ENCODE peak calls at places on chromosomes 13 and 19, in four cellular contexts. One of them, this sample, is unnamed.

GRCh38 chr19:21101511-21102242 is 19.7 kb downstream of the ZNF714 start:
- DNase-seq in tibial artery: no peak
- DNase-seq in MM.1S: no peak
- DNase-seq in fibroblast of the aortic adventitia: no peak
- DNase-seq in this sample: no peak

GRCh38 chr13:25943081-25943480 is 108.7 kb downstream of the SHISA2 start:
- DNase-seq in MM.1S: no peak
- DNase-seq in tibial artery: no peak
- DNase-seq in fibroblast of the aortic adventitia: no peak
- DNase-seq in this sample: no peak

GRCh38 chr19:18414504-18415176 is 4.6 kb upstream of the SSBP4 start:
- DNase-seq in MM.1S: no peak
- DNase-seq in fibroblast of the aortic adventitia: no peak
- DNase-seq in tibial artery: peak; percentile 72
- DNase-seq in this sample: no peak

GRCh38 chr13:108346376-108346775 is 76.9 kb downstream of the TNFSF13B start:
- DNase-seq in fibroblast of the aortic adventitia: no peak
- DNase-seq in tibial artery: no peak
- DNase-seq in MM.1S: peak; percentile 13
- DNase-seq in this sample: no peak

GRCh38 chr13:113483504-113484287 is 6.8 kb downstream of the DCUN1D2 start:
- DNase-seq in fibroblast of the aortic adventitia: no peak
- DNase-seq in MM.1S: no peak
- DNase-seq in tibial artery: no peak
- DNase-seq in this sample: no peak

GRCh38 chr19:58572026-58572817 is 913 bp downstream of the MZF1 start:
- DNase-seq in tibial artery: peak; percentile 63
- DNase-seq in MM.1S: no peak
- DNase-seq in fibroblast of the aortic adventitia: no peak
- DNase-seq in this sample: no peak

GRCh38 chr13:107586216-107586615 is 629.1 kb downstream of the LIG4 start:
- DNase-seq in fibroblast of the aortic adventitia: peak; percentile 1
- DNase-seq in tibial artery: no peak
- DNase-seq in MM.1S: no peak
- DNase-seq in this sample: no peak

GRCh38 chr13:47417485-47417884 is 520.6 kb upstream of the HTR2A start:
- DNase-seq in fibroblast of the aortic adventitia: no peak
- DNase-seq in tibial artery: no peak
- DNase-seq in MM.1S: no peak
- DNase-seq in this sample: no peak

GRCh38 chr13:113854238-113855011 is 9.5 kb downstream of the GAS6 start:
- DNase-seq in tibial artery: peak; percentile 82
- DNase-seq in MM.1S: peak; percentile 65
- DNase-seq in fibroblast of the aortic adventitia: peak; percentile 30
- DNase-seq in this sample: no peak

GRCh38 chr13:101773062-101773461 is 320.6 kb downstream of the ITGBL1 start:
- DNase-seq in tibial artery: no peak
- DNase-seq in fibroblast of the aortic adventitia: no peak
- DNase-seq in MM.1S: no peak
- DNase-seq in this sample: no peak

GRCh38 chr13:23695711-23696512 is 125.7 kb downstream of the TNFRSF19 start:
- DNase-seq in fibroblast of the aortic adventitia: no peak
- DNase-seq in MM.1S: no peak
- DNase-seq in tibial artery: no peak
- DNase-seq in this sample: no peak

GRCh38 chr13:111429064-111429558 is 108.7 kb downstream of the TEX29 start:
- DNase-seq in MM.1S: no peak
- DNase-seq in fibroblast of the aortic adventitia: peak; percentile 4
- DNase-seq in tibial artery: no peak
- DNase-seq in this sample: peak; percentile 3

GRCh38 chr19:19096641-19097627 is 33.1 kb downstream of the SLC25A42 start:
- DNase-seq in MM.1S: no peak
- DNase-seq in tibial artery: no peak
- DNase-seq in fibroblast of the aortic adventitia: no peak
- DNase-seq in this sample: no peak

GRCh38 chr13:24605923-24606372 is 74.3 kb upstream of the ATP12A start:
- DNase-seq in fibroblast of the aortic adventitia: peak; percentile 48
- DNase-seq in MM.1S: peak; percentile 45
- DNase-seq in tibial artery: no peak
- DNase-seq in this sample: peak; percentile 19

GRCh38 chr19:18504886-18505610 is 16.8 kb downstream of the ELL start:
- DNase-seq in tibial artery: no peak
- DNase-seq in fibroblast of the aortic adventitia: no peak
- DNase-seq in MM.1S: no peak
- DNase-seq in this sample: no peak

GRCh38 chr13:31755803-31756212 is 16.5 kb downstream of the RXFP2 start:
- DNase-seq in fibroblast of the aortic adventitia: peak; percentile 35
- DNase-seq in MM.1S: no peak
- DNase-seq in tibial artery: no peak
- DNase-seq in this sample: no peak

GRCh38 chr19:647566-648284 is 8.0 kb downstream of the FGF22 start:
- DNase-seq in MM.1S: no peak
- DNase-seq in fibroblast of the aortic adventitia: no peak
- DNase-seq in tibial artery: no peak
- DNase-seq in this sample: no peak

GRCh38 chr19:29260477-29261317 is 47.7 kb upstream of the UQCRFS1 start:
- DNase-seq in tibial artery: no peak
- DNase-seq in fibroblast of the aortic adventitia: peak; percentile 26
- DNase-seq in MM.1S: peak; percentile 45
- DNase-seq in this sample: no peak

GRCh38 chr19:29303707-29304090 is 90.7 kb upstream of the UQCRFS1 start:
- DNase-seq in fibroblast of the aortic adventitia: no peak
- DNase-seq in tibial artery: no peak
- DNase-seq in MM.1S: no peak
- DNase-seq in this sample: no peak

GRCh38 chr19:31698352-31698751 is 349.1 kb upstream of the TSHZ3 start:
- DNase-seq in MM.1S: no peak
- DNase-seq in fibroblast of the aortic adventitia: no peak
- DNase-seq in tibial artery: no peak
- DNase-seq in this sample: no peak

GRCh38 chr13:110942248-110942981 is 27.5 kb upstream of the ANKRD10 start:
- DNase-seq in MM.1S: no peak
- DNase-seq in tibial artery: no peak
- DNase-seq in fibroblast of the aortic adventitia: no peak
- DNase-seq in this sample: no peak

GRCh38 chr13:75402787-75403186 is 79.2 kb downstream of the TBC1D4 start:
- DNase-seq in MM.1S: no peak
- DNase-seq in fibroblast of the aortic adventitia: no peak
- DNase-seq in tibial artery: no peak
- DNase-seq in this sample: no peak

GRCh38 chr13:21608961-21609360 is 5.0 kb upstream of the MICU2 start:
- DNase-seq in tibial artery: no peak
- DNase-seq in MM.1S: no peak
- DNase-seq in fibroblast of the aortic adventitia: no peak
- DNase-seq in this sample: no peak

GRCh38 chr19:4052114-4052992 is 14.3 kb downstream of the ZBTB7A start:
- DNase-seq in fibroblast of the aortic adventitia: peak; percentile 47
- DNase-seq in tibial artery: peak; percentile 69
- DNase-seq in MM.1S: no peak
- DNase-seq in this sample: no peak

GRCh38 chr19:17337675-17338439 is 504 bp downstream of the GTPBP3 start:
- DNase-seq in fibroblast of the aortic adventitia: no peak
- DNase-seq in tibial artery: no peak
- DNase-seq in MM.1S: peak; percentile 69
- DNase-seq in this sample: no peak

GRCh38 chr19:13881231-13881691 is 4.3 kb downstream of the NANOS3 start:
- DNase-seq in fibroblast of the aortic adventitia: no peak
- DNase-seq in MM.1S: peak; percentile 48
- DNase-seq in tibial artery: no peak
- DNase-seq in this sample: no peak

GRCh38 chr19:13882419-13882795 is 5.5 kb downstream of the NANOS3 start:
- DNase-seq in fibroblast of the aortic adventitia: no peak
- DNase-seq in tibial artery: no peak
- DNase-seq in MM.1S: no peak
- DNase-seq in this sample: no peak

GRCh38 chr19:13880059-13880672 is 3.2 kb downstream of the NANOS3 start:
- DNase-seq in MM.1S: peak; percentile 94
- DNase-seq in tibial artery: peak; percentile 99
- DNase-seq in fibroblast of the aortic adventitia: peak; percentile 96
- DNase-seq in this sample: peak; percentile 63

GRCh38 chr19:13882841-13883240 is 5.9 kb downstream of the NANOS3 start:
- DNase-seq in fibroblast of the aortic adventitia: no peak
- DNase-seq in MM.1S: no peak
- DNase-seq in tibial artery: no peak
- DNase-seq in this sample: no peak

DNA sequence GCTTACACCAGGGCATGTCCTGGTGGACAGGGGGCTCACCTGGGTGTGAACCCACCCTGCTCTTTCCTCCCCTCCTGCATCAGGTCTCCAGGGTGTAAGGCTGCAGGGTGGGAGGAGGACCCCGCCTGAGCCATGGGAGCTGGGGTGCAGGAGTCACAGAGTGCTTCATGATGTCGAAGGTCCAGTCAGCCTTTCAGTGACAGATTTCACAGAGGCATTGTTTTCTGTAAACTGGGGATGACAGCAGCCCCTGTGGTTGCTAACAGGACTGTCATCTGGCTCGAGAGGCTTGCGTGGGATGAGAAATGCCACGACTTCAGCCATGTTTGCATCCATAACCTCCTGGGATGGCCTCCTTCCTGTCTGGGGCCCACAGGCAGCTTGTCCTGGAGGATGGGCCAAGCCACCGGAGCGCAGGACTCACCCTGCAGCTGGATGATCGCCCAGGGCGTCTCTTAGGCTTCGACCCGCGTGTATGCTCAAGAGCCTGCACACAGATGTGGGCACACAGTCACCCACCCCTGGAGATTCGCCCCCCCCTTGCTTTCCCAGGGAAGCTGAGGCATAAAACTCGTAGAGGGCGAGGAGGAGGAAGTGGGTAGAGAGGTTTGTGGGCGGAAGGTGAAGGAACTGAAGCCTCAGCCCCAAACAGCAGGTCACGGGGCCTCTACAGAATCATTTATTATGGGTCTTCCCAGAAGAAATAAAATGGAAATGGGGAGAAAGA is 4.9 kb downstream of the NANOS3 start:
- DNase-seq in tibial artery: no peak
- DNase-seq in MM.1S: no peak
- DNase-seq in fibroblast of the aortic adventitia: peak; percentile 23
- DNase-seq in this sample: no peak
- H3K4me3 ChIP-seq in tibial artery: no peak overlapping the region
- H3K4me3 ChIP-seq in MM.1S: no peak overlapping the region
- H3K4me3 ChIP-seq in fibroblast of the aortic adventitia: no peak overlapping the region
- H3K4me3 ChIP-seq in this sample: no peak overlapping the region

GRCh38 chr19:27964165-27964564 is 1248.8 kb downstream of the UQCRFS1 start:
- DNase-seq in tibial artery: no peak
- DNase-seq in MM.1S: no peak
- DNase-seq in fibroblast of the aortic adventitia: peak; percentile 43
- DNase-seq in this sample: no peak

GRCh38 chr19:27971071-27971470 is 1241.9 kb downstream of the UQCRFS1 start:
- DNase-seq in fibroblast of the aortic adventitia: peak; percentile 28
- DNase-seq in MM.1S: no peak
- DNase-seq in tibial artery: no peak
- DNase-seq in this sample: no peak

GRCh38 chr19:27971869-27972268 is 1241.1 kb downstream of the UQCRFS1 start:
- DNase-seq in tibial artery: no peak
- DNase-seq in fibroblast of the aortic adventitia: no peak
- DNase-seq in MM.1S: no peak
- DNase-seq in this sample: no peak

GRCh38 chr19:27962260-27962659 is 1250.7 kb downstream of the UQCRFS1 start:
- DNase-seq in fibroblast of the aortic adventitia: no peak
- DNase-seq in tibial artery: no peak
- DNase-seq in MM.1S: no peak
- DNase-seq in this sample: no peak

GRCh38 chr19:27966390-27966816 is 1246.5 kb downstream of the UQCRFS1 start:
- DNase-seq in tibial artery: no peak
- DNase-seq in MM.1S: peak; percentile 41
- DNase-seq in fibroblast of the aortic adventitia: peak; percentile 37
- DNase-seq in this sample: no peak
- TF ChIP-seq CTCF in tibial artery: no peak
- TF ChIP-seq CTCF in MM.1S: peak; percentile 77
- TF ChIP-seq CTCF in fibroblast of the aortic adventitia: peak; percentile 76
- TF ChIP-seq CTCF in this sample: peak; percentile 72

DNA sequence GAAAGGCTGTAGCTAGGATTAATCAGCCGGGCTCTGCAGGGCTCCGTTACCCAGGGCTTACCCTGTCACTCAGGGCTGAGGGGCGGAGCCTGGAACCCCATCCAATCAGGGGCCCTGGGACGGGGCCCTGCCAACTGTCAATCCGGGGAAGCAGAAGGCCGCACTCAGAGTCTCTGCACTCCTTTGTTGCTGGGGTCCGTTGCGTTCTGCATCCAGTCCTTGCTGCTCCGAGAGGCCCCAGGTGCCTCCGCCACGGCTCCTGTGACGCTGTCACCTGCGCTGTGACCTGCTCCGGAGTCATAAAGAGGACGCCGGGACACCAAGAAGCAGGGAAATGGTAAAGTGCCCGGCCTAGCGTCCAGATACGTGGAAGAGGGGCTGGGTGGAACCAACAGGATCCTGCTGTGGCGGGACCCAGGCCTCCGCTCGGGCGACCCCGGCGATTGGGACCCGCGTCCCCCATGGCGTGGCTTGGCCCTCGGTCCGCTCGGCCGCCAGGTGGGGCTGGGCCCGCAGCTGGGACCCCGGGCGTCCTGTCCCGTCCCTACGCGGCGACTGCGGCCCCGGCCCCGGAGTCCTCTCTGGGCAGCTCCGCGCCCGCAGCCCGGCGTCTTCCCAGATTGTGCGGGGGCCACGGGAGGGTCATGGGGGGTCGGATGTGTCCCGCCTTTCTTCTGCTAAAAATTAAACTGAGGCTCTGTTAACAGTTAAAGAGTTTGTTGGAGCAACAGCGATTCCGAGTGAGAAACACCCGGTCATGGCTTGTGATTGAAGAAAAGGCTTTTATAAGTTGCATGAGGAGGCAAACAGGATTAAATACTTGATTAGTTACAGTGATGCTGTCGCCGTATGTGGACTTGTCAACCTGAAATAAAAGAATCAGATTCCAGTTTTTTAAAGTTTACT is at the start of gene ZNF491:
- DNase-seq in fibroblast of the aortic adventitia: peak; percentile 66
- DNase-seq in MM.1S: peak; percentile 94
- DNase-seq in tibial artery: peak; percentile 96
- DNase-seq in this sample: peak; percentile 63
- H3K4me3 ChIP-seq in fibroblast of the aortic adventitia: peak within 1 kb of the TSS; percentile 69
- H3K4me3 ChIP-seq in MM.1S: peak within 1 kb of the TSS; percentile 86
- H3K4me3 ChIP-seq in tibial artery: peak within 1 kb of the TSS; percentile 82
- H3K4me3 ChIP-seq in this sample: peak within 1 kb of the TSS; percentile 61

DNA sequence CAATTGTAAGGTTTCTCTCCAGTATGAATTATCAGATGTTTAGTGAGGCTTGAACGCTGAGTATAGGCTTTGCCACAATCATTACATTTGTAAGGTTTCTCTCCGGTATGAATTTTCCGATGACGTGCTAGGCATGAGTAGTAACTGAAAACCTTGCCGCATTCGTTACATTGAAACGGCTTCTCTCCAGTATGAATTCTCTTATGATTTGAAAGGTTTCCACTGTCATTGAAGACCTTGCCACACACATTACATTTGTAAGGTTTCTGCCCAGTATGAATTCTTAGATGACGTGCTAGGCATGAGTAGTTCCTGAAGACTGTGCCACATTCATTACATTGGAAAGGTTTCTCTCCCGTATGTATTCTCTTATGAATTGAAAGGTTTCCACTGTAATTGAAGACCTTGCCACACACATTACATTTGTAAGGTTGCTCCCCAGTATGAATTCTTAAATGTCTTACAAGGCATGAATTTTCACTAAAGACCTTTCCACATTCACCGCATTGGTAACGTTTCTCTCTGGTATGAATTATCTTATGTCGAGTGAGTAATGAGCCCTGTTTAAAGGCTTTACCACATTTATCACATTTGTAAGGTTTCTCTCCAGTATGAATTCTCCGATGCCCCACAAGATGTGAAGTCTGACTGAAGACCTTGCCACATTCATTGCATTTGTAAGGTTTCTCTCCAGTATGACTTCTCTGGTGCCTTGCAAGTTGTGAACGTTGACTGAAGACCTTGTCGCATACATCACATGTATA is 15.6 kb downstream of the ZNF836 start:
- DNase-seq in fibroblast of the aortic adventitia: no peak
- DNase-seq in tibial artery: no peak
- DNase-seq in MM.1S: no peak
- DNase-seq in this sample: no peak
- TF ChIP-seq CTCF in fibroblast of the aortic adventitia: no peak
- TF ChIP-seq CTCF in tibial artery: no peak
- TF ChIP-seq CTCF in MM.1S: no peak
- TF ChIP-seq CTCF in this sample: no peak